ENCODE peak calls at places on chromosomes 2 and 18, in ten cellular contexts. P is gastrocnemius medialis, C is esophagus muscularis mucosa, G is PC-9, J is SK-N-SH, L is stomach, N is psoas muscle, B is body of pancreas, K is pancreas, Z is colonic mucosa. U is an unnamed sample. For H3K4me1, the result is how much of the 10 kb centered on the place peaks cover.

GRCh38 chr2:17740203-17740602 is 13.4 kb downstream of the SMC6 start:
- DNase-seq in J (no peak), L (no peak), B (no peak), Z (no peak), C (no peak), N (no peak), P (no peak), G (no peak), K (no peak), U (no peak)

GRCh38 chr2:64625352-64626145 is 28.2 kb downstream of the SERTAD2 start:
- DNase-seq in Z (no peak), P (no peak), K (no peak), G (no peak), J (peak), B (no peak), N (no peak), L (no peak), C (no peak), U (no peak)

GRCh38 chr2:55441280-55441892 is 21.7 kb upstream of the CCDC88A start:
- DNase-seq in N (no peak), K (no peak), G (no peak), B (no peak), Z (no peak), P (no peak), L (no peak), C (no peak), J (no peak), U (no peak)

GRCh38 chr2:73101626-73102256 is 11.0 kb downstream of the RAB11FIP5 start:
- DNase-seq in J (no peak), C (no peak), K (peak), B (no peak), G (no peak), Z (no peak), N (no peak), L (no peak), P (no peak), U (no peak)

GRCh38 chr2:164155558-164155957 is 419.8 kb upstream of the FIGN start:
- DNase-seq in P (no peak), B (no peak), Z (no peak), J (no peak), C (no peak), L (no peak), K (no peak), N (no peak), G (no peak), U (no peak)

GRCh38 chr2:230067990-230068657 is 600 bp downstream of the SLC16A14 start:
- DNase-seq in K (peak), P (no peak), J (peak), C (no peak), L (peak), Z (peak), N (peak), G (peak), B (peak), U (no peak)

GRCh38 chr2:188922191-188922590 is 52.0 kb upstream of the COL3A1 start:
- DNase-seq in K (no peak), J (no peak), G (no peak), N (no peak), L (no peak), Z (no peak), B (no peak), P (no peak), C (no peak), U (no peak)

GRCh38 chr2:166651080-166651675 is 157.1 kb upstream of the SCN7A start:
- DNase-seq in N (no peak), P (no peak), C (no peak), K (no peak), L (no peak), G (no peak), J (no peak), B (no peak), Z (no peak), U (no peak)

GRCh38 chr2:115910270-115910669 is 1467.8 kb downstream of the DPP10 start:
- DNase-seq in P (no peak), K (no peak), L (no peak), N (no peak), J (peak), C (no peak), Z (no peak), B (no peak), G (no peak), U (no peak)

GRCh38 chr18:12377556-12378553 is 828 bp upstream of the AFG3L2 start:
- DNase-seq in J (no peak), P (no peak), G (no peak), Z (no peak), L (no peak), C (no peak), N (no peak), K (no peak), B (no peak), U (no peak)

GRCh38 chr18:47075098-47075883 is 39.9 kb upstream of the ELOA2 start:
- DNase-seq in G (peak), Z (peak), C (no peak), J (no peak), P (no peak), L (no peak), K (no peak), B (no peak), N (no peak), U (no peak)

GRCh38 chr2:106833248-106833647 is 52.7 kb downstream of the ST6GAL2 start:
- DNase-seq in P (no peak), B (no peak), L (no peak), G (no peak), N (no peak), K (no peak), J (no peak), C (no peak), Z (no peak), U (no peak)

GRCh38 chr2:25062461-25062860 is 20.6 kb downstream of the EFR3B start:
- DNase-seq in N (no peak), L (no peak), G (no peak), J (no peak), P (no peak), B (no peak), Z (no peak), C (no peak), K (no peak), U (no peak)

GRCh38 chr2:28276076-28276618 is 116.5 kb upstream of the FOSL2 start:
- DNase-seq in L (no peak), B (no peak), P (no peak), C (no peak), G (peak), J (no peak), Z (no peak), N (no peak), K (no peak), U (no peak)

GRCh38 chr2:100527420-100528015 is 35.3 kb upstream of the PDCL3 start:
- DNase-seq in N (no peak), Z (no peak), P (no peak), J (no peak), C (no peak), K (no peak), B (no peak), G (no peak), L (no peak), U (no peak)

GRCh38 chr2:217998926-217999633 is 3.7 kb downstream of the TNS1 start:
- DNase-seq in K (no peak), L (no peak), Z (no peak), P (no peak), B (no peak), N (no peak), C (no peak), G (no peak), J (no peak), U (no peak)

GRCh38 chr2:217995741-217996141 is 7.1 kb downstream of the TNS1 start:
- DNase-seq in L (peak), K (peak), N (peak), J (peak), C (no peak), P (peak), Z (peak), B (peak), G (peak), U (no peak)

GRCh38 chr2:217996345-217996744 is 6.5 kb downstream of the TNS1 start:
- DNase-seq in N (peak), B (peak), L (no peak), Z (peak), K (no peak), P (peak), G (peak), C (no peak), J (no peak), U (no peak)

GRCh38 chr2:218000137-218000536 is 2.7 kb downstream of the TNS1 start:
- DNase-seq in P (peak), B (peak), J (no peak), K (no peak), L (no peak), N (peak), C (no peak), Z (no peak), G (no peak), U (no peak)

DNA sequence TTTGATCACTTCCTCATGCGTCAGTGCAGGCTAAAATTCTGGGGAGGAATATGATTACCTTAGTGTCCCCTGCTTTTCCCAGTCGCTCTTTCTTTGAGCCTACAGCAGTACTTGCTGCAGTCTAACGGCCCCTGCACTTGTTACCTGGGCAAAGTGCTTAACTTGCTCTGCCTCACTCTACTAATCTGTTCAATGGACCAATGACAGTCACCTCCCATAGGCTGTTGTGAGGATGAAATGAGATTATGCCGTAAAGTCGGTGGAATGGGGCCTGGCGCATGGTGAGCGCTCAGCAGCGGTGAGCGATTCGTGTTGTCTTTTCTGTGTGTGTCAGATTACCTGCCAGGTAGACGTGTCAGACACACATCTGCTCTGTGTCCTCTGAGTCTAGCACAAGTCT is 5.3 kb downstream of the TNS1 start:
- DNase-seq in K (no peak), C (no peak), B (no peak), N (no peak), Z (no peak), L (no peak), J (no peak), G (no peak), P (no peak), U (no peak)
- H3K27ac ChIP-seq in K (no peak), C (no peak), B (peak), N (no peak), Z (no peak), L (no peak), J (no peak), G (no peak), P (no peak), U (no peak)

GRCh38 chr2:85748039-85748438 is 5.8 kb upstream of the ATOH8 start:
- DNase-seq in N (no peak), G (no peak), K (no peak), C (no peak), B (no peak), P (no peak), Z (no peak), L (no peak), J (no peak), U (no peak)
- H3K4me1 ChIP-seq in N (half or more), G (under half), K (under half), C (half or more), B (under half), P (half or more), Z (under half), L (under half), J (under half), U (under half)

GRCh38 chr18:46051731-46052461 is 20.2 kb downstream of the PSTPIP2 start:
- DNase-seq in Z (no peak), G (no peak), N (no peak), J (no peak), B (peak), P (peak), L (peak), C (no peak), K (no peak), U (no peak)

GRCh38 chr18:46046126-46046525 is 25.9 kb downstream of the PSTPIP2 start:
- DNase-seq in C (no peak), L (no peak), J (no peak), B (no peak), G (no peak), P (no peak), K (no peak), Z (no peak), N (no peak), U (no peak)

GRCh38 chr18:46053368-46054095 is 18.5 kb downstream of the PSTPIP2 start:
- DNase-seq in L (no peak), C (no peak), B (no peak), Z (no peak), J (no peak), N (no peak), P (no peak), K (no peak), G (no peak), U (no peak)

GRCh38 chr18:46054956-46055831 is 16.9 kb downstream of the PSTPIP2 start:
- DNase-seq in P (no peak), B (no peak), G (no peak), Z (no peak), L (no peak), J (no peak), K (no peak), C (no peak), N (no peak), U (no peak)

DNA sequence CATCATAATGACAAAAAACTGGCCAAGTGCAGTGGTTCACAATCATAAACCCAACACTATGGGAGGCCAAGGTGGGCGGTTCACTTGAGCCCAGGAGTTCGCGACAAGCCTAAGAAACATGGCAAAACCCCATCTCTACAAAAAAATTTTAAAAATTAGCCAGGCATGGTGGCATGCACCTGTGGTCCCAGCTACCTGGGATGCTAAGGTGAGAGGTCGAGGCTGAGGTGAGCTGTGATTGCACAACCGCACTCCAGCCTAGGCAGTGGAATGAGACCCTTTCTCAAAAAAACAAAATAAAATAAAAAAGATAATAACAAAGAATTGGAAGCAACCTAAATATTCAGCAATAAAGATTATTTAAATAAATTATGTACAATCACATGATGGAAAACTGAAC is 21.8 kb downstream of the PSTPIP2 start:
- DNase-seq in P (no peak), J (no peak), N (no peak), Z (no peak), K (no peak), C (no peak), L (no peak), B (no peak), G (no peak), U (no peak)
- H3K4me3 ChIP-seq in P (no peak), J (no peak), N (no peak), Z (no peak), K (no peak), C (no peak), L (no peak), B (no peak), G (no peak), U (no peak)

GRCh38 chr2:112712465-112712864 is 8.4 kb upstream of the NT5DC4 start:
- DNase-seq in C (no peak), P (no peak), Z (no peak), L (no peak), N (no peak), K (no peak), G (no peak), J (no peak), B (no peak), U (no peak)
- H3K27ac ChIP-seq in C (no peak), P (no peak), Z (no peak), L (no peak), N (no peak), K (no peak), G (no peak), J (no peak), B (no peak), U (no peak)

DNA sequence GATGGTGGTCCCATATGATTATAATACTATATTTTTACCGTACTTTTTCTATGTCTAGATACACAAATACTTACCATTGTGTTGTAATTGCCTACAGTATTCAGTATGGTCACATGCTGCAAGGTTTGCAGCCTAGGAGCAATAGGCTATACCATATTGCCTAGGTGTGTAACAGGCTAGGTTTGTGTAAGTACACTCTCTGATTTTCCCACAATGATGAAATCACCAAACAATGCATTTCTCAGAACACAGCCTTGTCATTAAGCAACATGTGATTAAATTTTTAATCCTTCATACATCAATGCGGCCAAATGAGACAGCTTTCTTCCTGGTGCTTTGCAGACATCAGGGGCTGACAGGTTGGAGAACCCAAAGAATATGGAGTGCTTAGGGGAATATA is 37.3 kb downstream of the ADD2 start:
- DNase-seq in N (no peak), Z (no peak), G (no peak), B (no peak), K (no peak), J (no peak), L (no peak), C (no peak), P (no peak), U (no peak)
- H3K4me1 ChIP-seq in N (under half), Z (under half), G (under half), B (under half), K (under half), J (under half), L (under half), C (under half), P (under half), U (under half)

GRCh38 chr2:182422864-182423263 is 4.0 kb downstream of the PDE1A start:
- DNase-seq in K (no peak), P (no peak), C (no peak), B (no peak), N (no peak), Z (no peak), L (no peak), G (no peak), J (no peak), U (no peak)
- H3K4me3 ChIP-seq in K (no peak), P (peak), C (peak), B (no peak), N (peak), Z (no peak), L (no peak), G (no peak), J (no peak), U (no peak)

GRCh38 chr2:88810017-88810416 is 118.5 kb downstream of the RPIA start:
- DNase-seq in N (no peak), G (no peak), L (no peak), B (no peak), Z (no peak), C (peak), J (no peak), K (no peak), P (no peak), U (no peak)
- H3K27ac ChIP-seq in N (no peak), G (no peak), L (no peak), B (no peak), Z (no peak), C (no peak), J (no peak), K (no peak), P (no peak), U (no peak)

DNA sequence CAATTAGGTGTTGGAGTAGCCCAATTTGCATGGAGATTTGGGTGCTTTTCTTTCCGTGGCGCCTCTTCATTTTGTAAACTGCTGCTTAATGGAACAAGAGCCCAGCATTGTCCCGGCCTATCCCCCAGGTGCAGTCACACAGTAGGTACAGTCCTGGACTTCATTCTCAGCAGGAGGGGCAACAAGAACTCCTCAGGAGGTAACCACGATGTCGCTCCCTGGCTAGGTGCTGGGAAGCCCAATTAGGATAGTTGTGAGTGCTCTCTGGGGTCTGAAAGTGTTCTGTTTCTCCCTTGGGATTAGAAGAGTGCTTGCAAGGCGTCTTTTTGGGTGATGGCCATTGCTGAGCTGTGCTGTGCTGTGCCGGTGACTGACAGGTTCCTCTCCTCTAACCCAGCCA is 53.8 kb downstream of the CABLES1 start:
- DNase-seq in J (no peak), C (no peak), B (no peak), G (no peak), Z (no peak), K (no peak), N (no peak), L (no peak), P (no peak), U (no peak)
- H3K4me1 ChIP-seq in J (under half), C (under half), B (under half), G (under half), Z (under half), K (under half), N (under half), L (under half), P (under half), U (under half)

GRCh38 chr2:10873171-10873570 is 38.6 kb upstream of the KCNF1 start:
- DNase-seq in J (no peak), N (no peak), L (no peak), C (no peak), B (no peak), Z (no peak), K (no peak), G (no peak), P (no peak), U (no peak)
- H3K4me3 ChIP-seq in J (no peak), N (no peak), L (no peak), C (no peak), B (no peak), Z (no peak), K (no peak), G (no peak), P (no peak), U (no peak)

DNA sequence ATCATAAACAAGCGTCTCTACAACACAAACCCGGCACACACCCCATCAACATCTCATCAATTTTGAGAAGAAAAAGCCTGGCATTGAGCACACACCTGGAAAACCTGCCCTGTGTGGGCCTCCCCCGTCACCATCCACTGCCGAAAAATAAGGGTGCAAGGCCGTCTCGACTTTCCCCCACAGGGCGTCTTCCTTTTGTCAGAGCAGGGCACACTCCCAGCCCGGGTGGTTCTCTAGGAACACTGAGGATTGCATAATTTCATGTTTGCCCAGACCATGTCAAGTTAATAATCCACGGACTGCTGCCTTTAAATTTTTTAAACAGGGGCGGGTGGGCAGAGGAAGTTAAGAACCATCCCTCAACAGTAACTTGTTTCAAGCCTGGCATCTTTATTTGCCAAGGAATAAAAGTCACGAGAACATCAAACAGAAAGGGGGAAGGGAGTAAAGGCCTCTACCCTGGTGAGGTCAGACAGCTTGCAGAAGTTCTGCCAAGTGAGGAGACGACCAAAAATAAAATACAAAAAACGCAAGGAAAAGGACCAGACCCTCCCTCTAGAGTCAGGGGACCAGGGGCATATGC is 2.1 kb downstream of the TFCP2L1 start:
- DNase-seq in P (no peak), K (no peak), Z (peak), C (no peak), B (peak), L (peak), N (no peak), J (no peak), G (no peak), U (no peak)
- H3K27ac ChIP-seq in P (no peak), K (no peak), Z (peak), C (no peak), B (peak), L (peak), N (no peak), J (no peak), G (no peak), U (no peak)

U was measured in CD8-positive, alpha-beta memory T cell.